ENCODE peak calls at places on chromosomes 1 and 21, in five cellular contexts. One of them, this sample, is unnamed.

GRCh38 chr1:23756676-23757075 is 13.4 kb downstream of the ELOA start:
- DNase-seq in HepG2: no peak
- DNase-seq in H1: no peak
- DNase-seq in K562: no peak
- DNase-seq in GM12878: no peak
- DNase-seq in this sample: no peak

GRCh38 chr1:203555046-203555445 is 61.1 kb downstream of the OPTC start:
- DNase-seq in GM12878: no peak
- DNase-seq in H1: no peak
- DNase-seq in HepG2: no peak
- DNase-seq in K562: no peak
- DNase-seq in this sample: no peak

GRCh38 chr21:26388731-26389231 is 184.3 kb downstream of the CYYR1 start:
- DNase-seq in HepG2: no peak
- DNase-seq in K562: no peak
- DNase-seq in GM12878: no peak
- DNase-seq in H1: no peak
- DNase-seq in this sample: no peak

GRCh38 chr21:39888848-39889247 is 21.6 kb downstream of the PCP4 start:
- DNase-seq in HepG2: no peak
- DNase-seq in K562: no peak
- DNase-seq in H1: no peak
- DNase-seq in GM12878: no peak
- DNase-seq in this sample: no peak

GRCh38 chr1:55321947-55322346 is 106.8 kb upstream of the USP24 start:
- DNase-seq in H1: no peak
- DNase-seq in GM12878: no peak
- DNase-seq in K562: no peak
- DNase-seq in HepG2: no peak
- DNase-seq in this sample: no peak

GRCh38 chr21:15015622-15016471 is 49.0 kb downstream of the NRIP1 start:
- DNase-seq in HepG2: no peak
- DNase-seq in GM12878: no peak
- DNase-seq in K562: no peak
- DNase-seq in H1: no peak
- DNase-seq in this sample: no peak

GRCh38 chr1:85347908-85348307 is 71.5 kb upstream of the BCL10 start:
- DNase-seq in H1: no peak
- DNase-seq in K562: no peak
- DNase-seq in GM12878: no peak
- DNase-seq in HepG2: no peak
- DNase-seq in this sample: no peak

GRCh38 chr1:68107771-68108170 is 57.3 kb upstream of the DIRAS3 start:
- DNase-seq in H1: no peak
- DNase-seq in GM12878: no peak
- DNase-seq in HepG2: no peak
- DNase-seq in K562: no peak
- DNase-seq in this sample: no peak

GRCh38 chr1:26717066-26717465 is 21.3 kb downstream of the ARID1A start:
- DNase-seq in H1: no peak
- DNase-seq in HepG2: no peak
- DNase-seq in K562: peak
- DNase-seq in GM12878: no peak
- DNase-seq in this sample: no peak

GRCh38 chr1:211687462-211688215 is 12.2 kb upstream of the NEK2 start:
- DNase-seq in HepG2: no peak
- DNase-seq in H1: no peak
- DNase-seq in GM12878: no peak
- DNase-seq in K562: no peak
- DNase-seq in this sample: no peak

GRCh38 chr1:78157162-78157561 is 111.4 kb downstream of the GIPC2 start:
- DNase-seq in K562: no peak
- DNase-seq in GM12878: no peak
- DNase-seq in H1: no peak
- DNase-seq in HepG2: no peak
- DNase-seq in this sample: no peak

GRCh38 chr1:24850353-24850905 is 79.6 kb downstream of the RUNX3 start:
- DNase-seq in K562: no peak
- DNase-seq in GM12878: no peak
- DNase-seq in H1: no peak
- DNase-seq in HepG2: no peak
- DNase-seq in this sample: no peak

GRCh38 chr1:8170059-8170835 is 144.1 kb upstream of the ERRFI1 start:
- DNase-seq in K562: no peak
- DNase-seq in H1: no peak
- DNase-seq in HepG2: peak
- DNase-seq in GM12878: no peak
- DNase-seq in this sample: no peak

GRCh38 chr1:231702804-231703203 is 76.2 kb downstream of the DISC1 start:
- DNase-seq in K562: no peak
- DNase-seq in H1: no peak
- DNase-seq in GM12878: no peak
- DNase-seq in HepG2: no peak
- DNase-seq in this sample: no peak

GRCh38 chr21:41993744-41994143 is 16.4 kb downstream of the ZBTB21 start:
- DNase-seq in H1: no peak
- DNase-seq in HepG2: no peak
- DNase-seq in GM12878: no peak
- DNase-seq in K562: no peak
- DNase-seq in this sample: no peak

GRCh38 chr21:35231115-35231514 is 182.0 kb upstream of the RUNX1 start:
- DNase-seq in K562: no peak
- DNase-seq in GM12878: no peak
- DNase-seq in H1: no peak
- DNase-seq in HepG2: no peak
- DNase-seq in this sample: no peak

GRCh38 chr1:10950316-10951172 is 61.9 kb upstream of the TARDBP start:
- DNase-seq in GM12878: no peak
- DNase-seq in K562: no peak
- DNase-seq in HepG2: no peak
- DNase-seq in H1: no peak
- DNase-seq in this sample: no peak

GRCh38 chr1:10625076-10625475 is 150.3 kb downstream of the PEX14 start:
- DNase-seq in GM12878: no peak
- DNase-seq in HepG2: no peak
- DNase-seq in H1: no peak
- DNase-seq in K562: no peak
- DNase-seq in this sample: peak

GRCh38 chr1:47682198-47682597 is 244.4 kb downstream of the FOXD2 start:
- DNase-seq in K562: no peak
- DNase-seq in HepG2: no peak
- DNase-seq in GM12878: no peak
- DNase-seq in H1: peak
- DNase-seq in this sample: no peak

GRCh38 chr1:47681735-47682134 is 243.9 kb downstream of the FOXD2 start:
- DNase-seq in H1: peak
- DNase-seq in HepG2: no peak
- DNase-seq in GM12878: no peak
- DNase-seq in K562: no peak
- DNase-seq in this sample: no peak

GRCh38 chr1:47683402-47683801 is 245.6 kb downstream of the FOXD2 start:
- DNase-seq in H1: peak
- DNase-seq in HepG2: no peak
- DNase-seq in GM12878: no peak
- DNase-seq in K562: no peak
- DNase-seq in this sample: no peak

GRCh38 chr1:47684518-47684917 is 246.7 kb downstream of the FOXD2 start:
- DNase-seq in H1: peak
- DNase-seq in HepG2: no peak
- DNase-seq in K562: no peak
- DNase-seq in GM12878: no peak
- DNase-seq in this sample: no peak

GRCh38 chr1:47682786-47683350 is 245.0 kb downstream of the FOXD2 start:
- DNase-seq in K562: no peak
- DNase-seq in GM12878: no peak
- DNase-seq in HepG2: no peak
- DNase-seq in H1: peak
- DNase-seq in this sample: no peak
- TF ChIP-seq ATF3 in K562: no peak
- TF ChIP-seq ATF3 in GM12878: no peak
- TF ChIP-seq ATF3 in HepG2: no peak
- TF ChIP-seq ATF3 in H1: no peak
- TF ChIP-seq ATF3 in this sample: no peak

GRCh38 chr1:145965119-145965744 is 742 bp downstream of the POLR3GL start:
- DNase-seq in H1: no peak
- DNase-seq in K562: no peak
- DNase-seq in HepG2: no peak
- DNase-seq in GM12878: no peak
- DNase-seq in this sample: no peak

GRCh38 chr1:145964328-145965118 is at the start of the genes ANKRD34A and POLR3GL:
- DNase-seq in GM12878: peak
- DNase-seq in H1: peak
- DNase-seq in K562: peak
- DNase-seq in HepG2: peak
- DNase-seq in this sample: peak

GRCh38 chr1:145962157-145963102 is 1.9 kb downstream of the ANKRD34A start:
- DNase-seq in H1: peak
- DNase-seq in GM12878: no peak
- DNase-seq in K562: no peak
- DNase-seq in HepG2: no peak
- DNase-seq in this sample: peak

GRCh38 chr1:145961425-145962156 is 2.8 kb downstream of the ANKRD34A start:
- DNase-seq in K562: no peak
- DNase-seq in GM12878: no peak
- DNase-seq in HepG2: no peak
- DNase-seq in H1: peak
- DNase-seq in this sample: peak

GRCh38 chr1:145963218-145964019 is 956 bp downstream of the ANKRD34A start:
- DNase-seq in H1: no peak
- DNase-seq in HepG2: no peak
- DNase-seq in GM12878: no peak
- DNase-seq in K562: no peak
- DNase-seq in this sample: no peak
- TF ChIP-seq USF2 in H1: no peak
- TF ChIP-seq USF2 in HepG2: no peak
- TF ChIP-seq USF2 in GM12878: no peak
- TF ChIP-seq USF2 in K562: no peak
- TF ChIP-seq USF2 in this sample: no peak

DNA sequence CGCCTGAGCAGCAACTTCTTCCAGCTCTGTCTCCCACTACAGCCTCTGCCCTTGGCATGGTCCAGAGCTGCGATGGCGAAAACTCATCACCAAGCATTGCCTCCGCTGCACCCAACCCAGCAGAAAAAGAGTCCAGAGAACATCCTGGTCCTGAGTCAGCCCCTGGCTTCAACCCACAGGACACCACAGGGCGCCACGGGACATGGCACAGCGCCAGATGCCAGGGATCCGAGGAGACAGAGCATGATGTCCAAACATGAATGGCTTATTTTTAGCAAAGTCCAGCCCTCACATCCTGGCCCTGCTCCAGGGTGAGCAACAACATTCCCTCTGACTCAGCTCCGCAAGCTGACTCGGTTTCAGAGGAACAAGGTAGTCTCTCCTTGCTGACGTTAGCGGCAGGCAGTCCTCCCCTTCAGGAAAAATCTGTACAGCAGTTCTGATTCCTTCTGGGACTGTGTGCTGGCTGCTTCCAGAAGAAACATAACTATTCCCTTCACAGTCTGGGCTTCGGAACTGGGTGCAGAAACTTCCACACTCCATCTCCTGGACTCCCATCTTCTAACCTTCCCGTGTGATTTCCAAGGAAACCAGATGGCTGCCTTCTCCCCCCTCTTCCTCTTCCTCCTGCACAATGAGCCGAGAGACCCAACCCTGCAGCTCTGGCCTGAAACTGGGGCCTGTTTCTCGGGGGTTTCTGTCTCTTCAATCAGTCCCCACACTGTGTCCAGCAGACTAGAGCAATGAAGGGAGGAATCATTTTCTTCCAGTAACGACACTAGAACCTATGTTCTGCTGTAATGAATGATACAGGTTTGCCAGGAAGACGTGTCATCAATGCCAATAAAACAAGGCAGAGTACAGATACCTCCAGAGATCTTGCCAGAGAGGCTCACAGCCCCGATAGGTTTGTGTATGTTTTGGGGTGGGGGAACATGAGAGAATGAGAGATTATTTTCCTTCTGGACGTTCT is 131.2 kb downstream of the TOMM20 start:
- DNase-seq in H1: no peak
- DNase-seq in K562: no peak
- DNase-seq in GM12878: no peak
- DNase-seq in HepG2: peak
- DNase-seq in this sample: no peak
- TF ChIP-seq ATF2 in H1: no peak
- TF ChIP-seq ATF2 in K562: no peak
- TF ChIP-seq ATF2 in GM12878: no peak
- TF ChIP-seq ATF2 in HepG2: peak
- TF ChIP-seq ATF2 in this sample: no peak

GRCh38 chr1:5927506-5928370 is 64.5 kb downstream of the NPHP4 start:
- DNase-seq in H1: peak
- DNase-seq in K562: no peak
- DNase-seq in HepG2: no peak
- DNase-seq in GM12878: no peak
- DNase-seq in this sample: no peak

GRCh38 chr1:5921129-5921528 is 71.1 kb downstream of the NPHP4 start:
- DNase-seq in K562: no peak
- DNase-seq in GM12878: no peak
- DNase-seq in H1: no peak
- DNase-seq in HepG2: no peak
- DNase-seq in this sample: no peak

GRCh38 chr1:5928714-5929400 is 63.4 kb downstream of the NPHP4 start:
- DNase-seq in GM12878: no peak
- DNase-seq in HepG2: no peak
- DNase-seq in K562: no peak
- DNase-seq in H1: no peak
- DNase-seq in this sample: no peak

GRCh38 chr1:5921671-5922070 is 70.6 kb downstream of the NPHP4 start:
- DNase-seq in H1: no peak
- DNase-seq in GM12878: no peak
- DNase-seq in HepG2: no peak
- DNase-seq in K562: no peak
- DNase-seq in this sample: no peak

GRCh38 chr1:5926686-5927435 is 65.4 kb downstream of the NPHP4 start:
- DNase-seq in GM12878: no peak
- DNase-seq in H1: peak
- DNase-seq in HepG2: no peak
- DNase-seq in K562: no peak
- DNase-seq in this sample: no peak
- TF ChIP-seq ATF3 in GM12878: no peak
- TF ChIP-seq ATF3 in H1: no peak
- TF ChIP-seq ATF3 in HepG2: no peak
- TF ChIP-seq ATF3 in K562: no peak
- TF ChIP-seq ATF3 in this sample: no peak

GRCh38 chr1:29679316-29679715 is 443.0 kb downstream of the PTPRU start:
- DNase-seq in HepG2: no peak
- DNase-seq in K562: no peak
- DNase-seq in H1: no peak
- DNase-seq in GM12878: no peak
- DNase-seq in this sample: no peak
- TF ChIP-seq USF2 in HepG2: no peak
- TF ChIP-seq USF2 in K562: no peak
- TF ChIP-seq USF2 in H1: no peak
- TF ChIP-seq USF2 in GM12878: no peak
- TF ChIP-seq USF2 in this sample: no peak

This sample was measured in WTC11.